ENCODE peak calls at places on chromosomes 5 and 9, in five cellular contexts. L is right cardiac atrium, A is T follicular helper cell, J is fibroblast of pulmonary artery, G is NCI-H1930. E is an unnamed sample.

GRCh38 chr9:92247296-92247695 is 46.2 kb downstream of the IARS1 start:
- DNase-seq in L (no peak), A (no peak), J (peak), G (no peak), E (peak)

GRCh38 chr5:131081371-131081770 is 83.7 kb downstream of the HINT1 start:
- DNase-seq in L (no peak), A (no peak), J (peak), G (no peak), E (no peak)

GRCh38 chr9:98993570-98993945 is 49.9 kb downstream of the COL15A1 start:
- DNase-seq in L (peak), A (no peak), J (no peak), G (no peak), E (peak)

GRCh38 chr9:124101593-124101992 is 90.0 kb downstream of the LHX2 start:
- DNase-seq in L (no peak), A (no peak), J (no peak), G (no peak), E (no peak)

GRCh38 chr5:67246108-67246507 is 49.5 kb upstream of the CD180 start:
- DNase-seq in L (peak), A (no peak), J (peak), G (peak), E (peak)

GRCh38 chr5:56900858-56901578 is 8.4 kb upstream of the SETD9 start:
- DNase-seq in L (no peak), A (peak), J (peak), G (no peak), E (no peak)

GRCh38 chr9:121680236-121680635 is 28.8 kb downstream of the DAB2IP start:
- DNase-seq in L (no peak), A (no peak), J (no peak), G (no peak), E (no peak)

GRCh38 chr5:169876376-169876775 is 103.9 kb downstream of the INSYN2B start:
- DNase-seq in L (no peak), A (no peak), J (peak), G (no peak), E (no peak)

GRCh38 chr5:34563951-34564705 is 92.0 kb upstream of the RAI14 start:
- DNase-seq in L (peak), A (no peak), J (peak), G (no peak), E (peak)

GRCh38 chr9:100700689-100701318 is 122.9 kb downstream of the CAVIN4 start:
- DNase-seq in L (no peak), A (no peak), J (peak), G (peak), E (peak)

GRCh38 chr9:125969462-125969861 is 222.3 kb downstream of the PBX3 start:
- DNase-seq in L (no peak), A (no peak), J (no peak), G (no peak), E (no peak)

GRCh38 chr9:91359083-91359482 is 2.6 kb downstream of the AUH start:
- DNase-seq in L (no peak), A (no peak), J (no peak), G (no peak), E (no peak)

GRCh38 chr5:14439087-14439841 is 142.3 kb upstream of the OTULINL start:
- DNase-seq in L (no peak), A (no peak), J (peak), G (no peak), E (no peak)

GRCh38 chr5:86029308-86029707 is 588.4 kb upstream of the COX7C start:
- DNase-seq in L (no peak), A (no peak), J (no peak), G (no peak), E (no peak)

GRCh38 chr5:159891371-159891770 is 24.9 kb upstream of the ADRA1B start:
- DNase-seq in L (no peak), A (no peak), J (no peak), G (no peak), E (no peak)